ENCODE peak calls at places on chromosomes 12 and 14, in four cellular contexts. One of them, this sample, is unnamed.

GRCh38 chr12:110933326-110933974 is 13.1 kb upstream of the MYL2 start:
- DNase-seq in hypothalamus: no peak
- DNase-seq in esophagus squamous epithelium: no peak
- DNase-seq in RCC 7860: no peak
- DNase-seq in this sample: no peak

GRCh38 chr12:106296179-106296877 is 6.2 kb upstream of the TCP11L2 start:
- DNase-seq in hypothalamus: no peak
- DNase-seq in esophagus squamous epithelium: no peak
- DNase-seq in RCC 7860: peak
- DNase-seq in this sample: no peak

GRCh38 chr12:132560421-132560830 is 50.0 kb downstream of the LRCOL1 start:
- DNase-seq in hypothalamus: no peak
- DNase-seq in RCC 7860: no peak
- DNase-seq in esophagus squamous epithelium: no peak
- DNase-seq in this sample: no peak

GRCh38 chr12:7501031-7501585 is 2.5 kb downstream of the CD163 start:
- DNase-seq in esophagus squamous epithelium: no peak
- DNase-seq in hypothalamus: no peak
- DNase-seq in RCC 7860: no peak
- DNase-seq in this sample: no peak

GRCh38 chr14:76080009-76080408 is 71.7 kb upstream of the GPATCH2L start:
- DNase-seq in esophagus squamous epithelium: no peak
- DNase-seq in hypothalamus: peak
- DNase-seq in RCC 7860: no peak
- DNase-seq in this sample: no peak

GRCh38 chr12:108367436-108367835 is 28.3 kb upstream of the CMKLR1 start:
- DNase-seq in RCC 7860: no peak
- DNase-seq in hypothalamus: no peak
- DNase-seq in esophagus squamous epithelium: no peak
- DNase-seq in this sample: peak

GRCh38 chr14:104598461-104599273 is 5.9 kb downstream of the TMEM179 start:
- DNase-seq in esophagus squamous epithelium: no peak
- DNase-seq in hypothalamus: no peak
- DNase-seq in RCC 7860: no peak
- DNase-seq in this sample: no peak

GRCh38 chr14:20679907-20680306 is 4.5 kb upstream of the RNASE4 start:
- DNase-seq in RCC 7860: no peak
- DNase-seq in esophagus squamous epithelium: no peak
- DNase-seq in hypothalamus: peak
- DNase-seq in this sample: peak

GRCh38 chr12:92324849-92325500 is 179.3 kb upstream of the BTG1 start:
- DNase-seq in esophagus squamous epithelium: no peak
- DNase-seq in RCC 7860: no peak
- DNase-seq in hypothalamus: no peak
- DNase-seq in this sample: no peak